ENCODE peak calls at places on chromosome 16, in six cellular contexts. One of them, this sample, is unnamed.
A peak's percentile ranks its signal among the peaks of the same experiment; 100 is the strongest.

GRCh38 chr16:8530756-8531155 is 59.6 kb downstream of the TMEM114 start:
- DNase-seq in GM23338: no peak
- DNase-seq in left lung: no peak
- DNase-seq in H1: no peak
- DNase-seq in pancreas: no peak
- DNase-seq in mesenchymal stem cell: no peak
- DNase-seq in this sample: no peak

GRCh38 chr16:51327001-51327400 is 175.9 kb upstream of the SALL1 start:
- DNase-seq in pancreas: no peak
- DNase-seq in GM23338: no peak
- DNase-seq in mesenchymal stem cell: peak; percentile 74
- DNase-seq in H1: no peak
- DNase-seq in left lung: no peak
- DNase-seq in this sample: no peak

GRCh38 chr16:53372942-53373871 is 61.1 kb upstream of the RBL2 start:
- DNase-seq in mesenchymal stem cell: no peak
- DNase-seq in H1: peak; percentile 38
- DNase-seq in pancreas: peak; percentile 91
- DNase-seq in GM23338: peak; percentile 91
- DNase-seq in left lung: peak; percentile 95
- DNase-seq in this sample: peak; percentile 84

GRCh38 chr16:29899516-29900101 is at the start of gene SEZ6L2:
- DNase-seq in H1: peak; percentile 86
- DNase-seq in mesenchymal stem cell: peak; percentile 97
- DNase-seq in left lung: peak; percentile 81
- DNase-seq in pancreas: peak; percentile 96
- DNase-seq in GM23338: peak; percentile 98
- DNase-seq in this sample: peak; percentile 76

GRCh38 chr16:67245189-67245585 is 2.1 kb downstream of the FHOD1 start:
- DNase-seq in H1: no peak
- DNase-seq in left lung: no peak
- DNase-seq in GM23338: no peak
- DNase-seq in mesenchymal stem cell: no peak
- DNase-seq in pancreas: no peak
- DNase-seq in this sample: no peak

GRCh38 chr16:12757546-12757945 is 46.1 kb downstream of the CPPED1 start:
- DNase-seq in H1: no peak
- DNase-seq in pancreas: no peak
- DNase-seq in mesenchymal stem cell: no peak
- DNase-seq in left lung: no peak
- DNase-seq in GM23338: no peak
- DNase-seq in this sample: no peak

GRCh38 chr16:65532218-65532617 is 410.4 kb upstream of the CDH11 start:
- DNase-seq in H1: no peak
- DNase-seq in pancreas: no peak
- DNase-seq in GM23338: no peak
- DNase-seq in mesenchymal stem cell: no peak
- DNase-seq in left lung: no peak
- DNase-seq in this sample: no peak

GRCh38 chr16:48408688-48409087 is 23.5 kb upstream of the SIAH1 start:
- DNase-seq in GM23338: no peak
- DNase-seq in mesenchymal stem cell: peak; percentile 73
- DNase-seq in H1: no peak
- DNase-seq in left lung: no peak
- DNase-seq in pancreas: no peak
- DNase-seq in this sample: no peak

GRCh38 chr16:51431517-51432241 is 280.6 kb upstream of the SALL1 start:
- DNase-seq in mesenchymal stem cell: peak; percentile 98
- DNase-seq in pancreas: no peak
- DNase-seq in GM23338: no peak
- DNase-seq in left lung: no peak
- DNase-seq in H1: no peak
- DNase-seq in this sample: no peak

DNA sequence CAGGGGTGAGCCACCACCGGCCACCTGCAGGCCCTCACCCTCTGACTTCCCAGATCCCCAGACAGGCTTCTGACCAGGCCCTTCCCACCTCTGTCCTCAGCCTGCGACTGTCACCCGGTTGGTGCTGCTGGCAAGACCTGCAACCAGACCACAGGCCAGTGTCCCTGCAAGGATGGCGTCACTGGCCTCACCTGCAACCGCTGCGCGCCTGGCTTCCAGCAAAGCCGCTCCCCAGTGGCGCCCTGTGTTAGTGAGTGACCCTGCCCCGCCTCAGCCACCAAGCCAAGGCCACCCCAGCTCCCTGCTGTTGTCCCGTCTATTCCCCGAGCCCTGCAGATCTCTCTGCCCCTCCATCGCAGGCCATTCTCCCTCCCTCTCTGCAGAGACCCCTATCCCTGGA is 1.8 kb downstream of the NTN3 start:
- DNase-seq in pancreas: no peak
- DNase-seq in GM23338: no peak
- DNase-seq in H1: no peak
- DNase-seq in mesenchymal stem cell: no peak
- DNase-seq in left lung: no peak
- DNase-seq in this sample: no peak
- H3K4me1 ChIP-seq in pancreas: peaks cover 13% of the 10 kb centered on the region
- H3K4me1 ChIP-seq in GM23338: peaks cover 23% of the 10 kb centered on the region
- H3K4me1 ChIP-seq in H1: peaks cover 18% of the 10 kb centered on the region
- H3K4me1 ChIP-seq in mesenchymal stem cell: peaks cover 61% of the 10 kb centered on the region
- H3K4me1 ChIP-seq in left lung: peaks cover 29% of the 10 kb centered on the region
- H3K4me1 ChIP-seq in this sample: peaks cover 36% of the 10 kb centered on the region

GRCh38 chr16:46762583-46762982 is 14.4 kb upstream of the MYLK3 start:
- DNase-seq in mesenchymal stem cell: no peak
- DNase-seq in H1: no peak
- DNase-seq in left lung: no peak
- DNase-seq in GM23338: no peak
- DNase-seq in pancreas: no peak
- DNase-seq in this sample: no peak
- H3K27ac ChIP-seq in mesenchymal stem cell: no peak overlapping the region
- H3K27ac ChIP-seq in H1: no peak overlapping the region
- H3K27ac ChIP-seq in left lung: no peak overlapping the region
- H3K27ac ChIP-seq in GM23338: no peak overlapping the region
- H3K27ac ChIP-seq in pancreas: no peak overlapping the region
- H3K27ac ChIP-seq in this sample: no peak overlapping the region

DNA sequence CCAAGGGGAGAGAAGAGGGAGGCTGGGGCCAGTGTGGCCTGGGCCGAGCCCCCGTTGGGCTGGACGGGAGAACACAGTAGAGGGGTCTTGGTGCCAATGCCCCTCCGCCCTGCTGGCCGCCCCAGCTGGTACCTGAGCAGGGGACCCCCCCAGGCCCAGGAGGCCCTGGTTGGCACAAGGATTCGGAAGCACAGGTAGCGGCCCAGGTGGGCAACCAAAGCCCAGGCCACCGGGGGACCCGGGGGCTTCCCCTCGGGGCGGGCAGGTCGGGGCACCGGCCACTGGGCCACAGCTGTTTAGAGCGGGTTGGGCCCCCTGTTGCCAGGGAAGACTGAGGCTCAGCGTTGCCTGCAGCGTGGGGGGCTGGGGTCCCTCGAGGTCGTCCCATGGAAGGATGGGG is 28.2 kb upstream of the C1QTNF8 start:
- DNase-seq in H1: no peak
- DNase-seq in GM23338: no peak
- DNase-seq in mesenchymal stem cell: no peak
- DNase-seq in left lung: no peak
- DNase-seq in pancreas: no peak
- DNase-seq in this sample: no peak
- H3K4me1 ChIP-seq in H1: no peaks in the 10 kb centered on the region
- H3K4me1 ChIP-seq in GM23338: no peaks in the 10 kb centered on the region
- H3K4me1 ChIP-seq in mesenchymal stem cell: no peaks in the 10 kb centered on the region
- H3K4me1 ChIP-seq in left lung: no peaks in the 10 kb centered on the region
- H3K4me1 ChIP-seq in pancreas: no peaks in the 10 kb centered on the region
- H3K4me1 ChIP-seq in this sample: no peaks in the 10 kb centered on the region

GRCh38 chr16:89595330-89596060 is 17.9 kb upstream of the DPEP1 start:
- DNase-seq in GM23338: no peak
- DNase-seq in left lung: peak; percentile 81
- DNase-seq in pancreas: peak; percentile 56
- DNase-seq in H1: no peak
- DNase-seq in mesenchymal stem cell: no peak
- DNase-seq in this sample: no peak
- H3K27ac ChIP-seq in GM23338: no peak overlapping the region
- H3K27ac ChIP-seq in left lung: no peak overlapping the region
- H3K27ac ChIP-seq in pancreas: no peak overlapping the region
- H3K27ac ChIP-seq in H1: no peak overlapping the region
- H3K27ac ChIP-seq in mesenchymal stem cell: no peak overlapping the region
- H3K27ac ChIP-seq in this sample: no peak overlapping the region

DNA sequence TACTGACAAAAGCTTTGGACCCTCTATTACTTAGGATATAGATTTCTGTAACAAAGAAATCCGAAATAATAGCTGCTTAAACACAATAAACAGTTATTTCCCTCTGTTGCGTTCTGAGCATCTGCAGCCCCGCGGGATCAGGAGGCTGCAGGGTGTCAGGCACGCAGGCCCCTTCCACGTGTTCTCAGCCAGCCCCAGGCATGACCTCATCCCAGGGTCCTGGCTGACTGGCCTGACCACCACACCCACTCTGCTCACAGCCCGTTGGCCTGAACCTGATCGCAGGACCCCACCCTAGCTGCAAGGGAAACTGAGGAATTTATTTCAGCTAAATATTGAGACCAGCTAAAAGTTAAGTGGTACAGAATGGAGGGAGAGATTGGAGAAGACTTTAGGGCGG is 10.7 kb downstream of the CETP start:
- DNase-seq in H1: no peak
- DNase-seq in left lung: no peak
- DNase-seq in GM23338: no peak
- DNase-seq in mesenchymal stem cell: no peak
- DNase-seq in pancreas: no peak
- DNase-seq in this sample: no peak
- H3K4me1 ChIP-seq in H1: no peaks in the 10 kb centered on the region
- H3K4me1 ChIP-seq in left lung: no peaks in the 10 kb centered on the region
- H3K4me1 ChIP-seq in GM23338: no peaks in the 10 kb centered on the region
- H3K4me1 ChIP-seq in mesenchymal stem cell: peaks cover 5% of the 10 kb centered on the region
- H3K4me1 ChIP-seq in pancreas: no peaks in the 10 kb centered on the region
- H3K4me1 ChIP-seq in this sample: peaks cover 54% of the 10 kb centered on the region

DNA sequence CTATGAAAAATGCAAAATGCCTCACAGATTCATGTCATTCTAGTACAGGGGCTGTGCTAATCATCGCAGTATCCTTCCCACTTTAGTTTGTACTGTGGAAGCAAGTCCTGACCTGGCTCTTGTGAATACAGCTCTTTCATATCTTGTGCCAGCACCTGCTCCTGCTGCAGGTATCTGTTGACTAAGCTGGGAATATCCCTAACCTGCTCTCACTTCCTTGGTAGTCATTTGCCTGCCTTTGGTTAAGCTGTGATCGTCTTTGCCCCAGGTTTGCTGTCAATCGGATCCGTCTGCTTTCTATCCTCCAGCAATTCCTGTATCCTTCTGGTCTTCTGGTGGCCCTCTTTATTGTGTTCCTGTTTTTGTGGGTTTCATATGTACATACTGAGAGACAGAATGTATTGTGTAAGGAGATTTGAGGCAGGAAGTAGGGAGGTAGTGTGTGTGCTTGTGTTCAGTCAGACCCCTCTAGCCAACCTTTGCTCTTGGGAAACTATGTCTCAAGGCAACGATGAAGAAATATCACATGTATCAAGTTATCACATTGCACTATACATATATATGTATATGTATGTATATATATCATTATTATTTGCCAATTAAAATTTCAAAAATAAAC is 7.7 kb upstream of the GINS3 start:
- DNase-seq in pancreas: no peak
- DNase-seq in left lung: no peak
- DNase-seq in GM23338: no peak
- DNase-seq in mesenchymal stem cell: no peak
- DNase-seq in H1: no peak
- DNase-seq in this sample: no peak
- H3K27ac ChIP-seq in pancreas: no peak overlapping the region
- H3K27ac ChIP-seq in left lung: no peak overlapping the region
- H3K27ac ChIP-seq in GM23338: no peak overlapping the region
- H3K27ac ChIP-seq in mesenchymal stem cell: no peak overlapping the region
- H3K27ac ChIP-seq in H1: no peak overlapping the region
- H3K27ac ChIP-seq in this sample: no peak overlapping the region

DNA sequence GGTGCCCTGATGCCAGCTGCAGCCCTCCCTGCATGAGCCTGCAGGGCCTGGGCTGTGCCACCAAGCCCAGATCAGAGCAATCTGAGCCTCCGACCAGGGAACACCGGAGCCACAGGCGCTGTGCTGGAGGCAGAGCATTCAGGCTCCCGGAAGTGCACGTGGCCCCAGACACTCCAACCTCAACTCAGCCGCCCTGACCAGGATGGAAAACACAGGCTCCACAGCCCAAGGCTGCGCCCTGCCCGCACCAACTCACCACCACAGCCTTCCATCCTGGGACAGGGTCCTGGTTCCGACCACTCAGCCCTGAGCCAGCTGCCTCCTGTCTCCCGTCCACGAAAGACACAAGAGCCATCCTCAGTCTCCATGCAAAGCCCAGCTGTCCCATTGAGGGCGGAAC is 18.5 kb downstream of the LMF1 start:
- DNase-seq in mesenchymal stem cell: no peak
- DNase-seq in pancreas: no peak
- DNase-seq in H1: no peak
- DNase-seq in left lung: peak; percentile 45
- DNase-seq in GM23338: no peak
- DNase-seq in this sample: no peak
- H3K4me1 ChIP-seq in mesenchymal stem cell: no peaks in the 10 kb centered on the region
- H3K4me1 ChIP-seq in pancreas: no peaks in the 10 kb centered on the region
- H3K4me1 ChIP-seq in H1: no peaks in the 10 kb centered on the region
- H3K4me1 ChIP-seq in left lung: no peaks in the 10 kb centered on the region
- H3K4me1 ChIP-seq in GM23338: no peaks in the 10 kb centered on the region
- H3K4me1 ChIP-seq in this sample: no peaks in the 10 kb centered on the region

DNA sequence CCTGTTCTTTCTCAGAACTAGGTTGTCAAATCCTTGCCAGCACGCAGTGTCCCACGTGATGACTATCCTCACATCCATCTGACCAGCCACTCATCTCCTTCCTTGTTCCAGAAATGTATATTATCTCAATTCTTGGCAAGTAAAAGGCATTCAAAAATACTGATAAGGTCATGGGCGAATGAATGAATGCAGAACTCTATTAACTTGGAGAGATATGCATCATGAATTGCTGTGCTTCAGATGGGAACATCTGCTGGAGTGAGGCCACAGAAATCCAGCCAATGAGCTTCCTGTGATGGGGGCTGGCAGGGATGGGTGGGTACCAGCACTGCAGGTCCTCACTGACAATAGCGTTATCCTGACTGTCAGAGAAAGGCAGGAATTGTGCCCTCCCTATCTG is 19.0 kb downstream of the FAHD1 start:
- DNase-seq in H1: no peak
- DNase-seq in GM23338: no peak
- DNase-seq in left lung: no peak
- DNase-seq in pancreas: no peak
- DNase-seq in mesenchymal stem cell: no peak
- DNase-seq in this sample: no peak
- H3K27ac ChIP-seq in H1: no peak overlapping the region
- H3K27ac ChIP-seq in GM23338: no peak overlapping the region
- H3K27ac ChIP-seq in left lung: no peak overlapping the region
- H3K27ac ChIP-seq in pancreas: no peak overlapping the region
- H3K27ac ChIP-seq in mesenchymal stem cell: no peak overlapping the region
- H3K27ac ChIP-seq in this sample: no peak overlapping the region